ENCODE peak calls at places on chromosomes 1 and 21, in five cellular contexts. W, O, T, Y and V are unnamed samples.

GRCh38 chr21:46161180-46161799 is 5.9 kb upstream of the FTCD start:
- DNase-seq in W (no peak), O (no peak), T (no peak), Y (no peak), V (no peak)

GRCh38 chr1:161908264-161908663 is 115.4 kb downstream of the OLFML2B start:
- DNase-seq in W (no peak), O (no peak), T (no peak), Y (no peak), V (no peak)

GRCh38 chr21:43851593-43851992 is 13.4 kb upstream of the AGPAT3 start:
- DNase-seq in W (no peak), O (no peak), T (no peak), Y (peak), V (no peak)

GRCh38 chr21:38151021-38151645 is 105.7 kb upstream of the KCNJ15 start:
- DNase-seq in W (no peak), O (no peak), T (no peak), Y (no peak), V (no peak)

GRCh38 chr1:60277269-60277668 is 203.7 kb upstream of the C1orf87 start:
- DNase-seq in W (no peak), O (no peak), T (no peak), Y (peak), V (no peak)

GRCh38 chr1:57137980-57138379 is 172.2 kb upstream of the C8B start:
- DNase-seq in W (no peak), O (no peak), T (no peak), Y (no peak), V (no peak)

GRCh38 chr1:171355727-171356126 is 41.7 kb downstream of the FMO4 start:
- DNase-seq in W (no peak), O (no peak), T (no peak), Y (no peak), V (no peak)

GRCh38 chr1:184910596-184910995 is 63.7 kb downstream of the NIBAN1 start:
- DNase-seq in W (no peak), O (no peak), T (no peak), Y (no peak), V (no peak)

GRCh38 chr1:24443241-24443656 is 27.6 kb downstream of the NIPAL3 start:
- DNase-seq in W (no peak), O (no peak), T (no peak), Y (no peak), V (no peak)

GRCh38 chr21:38987551-38988210 is 182.0 kb downstream of the ETS2 start:
- DNase-seq in W (no peak), O (no peak), T (no peak), Y (no peak), V (no peak)

GRCh38 chr1:197519741-197520334 is 251.8 kb downstream of the CRB1 start:
- DNase-seq in W (no peak), O (peak), T (no peak), Y (no peak), V (peak)

GRCh38 chr21:34923202-34923601 is 125.9 kb downstream of the RUNX1 start:
- DNase-seq in W (no peak), O (no peak), T (no peak), Y (no peak), V (no peak)

GRCh38 chr1:50147451-50147850 is 38.7 kb downstream of the ELAVL4 start:
- DNase-seq in W (no peak), O (no peak), T (no peak), Y (no peak), V (no peak)

GRCh38 chr1:205870236-205870635 is 20.3 kb upstream of the PM20D1 start:
- DNase-seq in W (no peak), O (no peak), T (no peak), Y (no peak), V (no peak)

GRCh38 chr1:93042134-93042821 is 36.8 kb upstream of the MTF2 start:
- DNase-seq in W (no peak), O (no peak), T (no peak), Y (no peak), V (no peak)

GRCh38 chr1:183472488-183473285 is at the start of gene SMG7:
- DNase-seq in W (no peak), O (no peak), T (peak), Y (peak), V (peak)

GRCh38 chr1:6016191-6016865 is 24.1 kb upstream of the NPHP4 start:
- DNase-seq in W (no peak), O (no peak), T (no peak), Y (no peak), V (no peak)

GRCh38 chr1:85465099-85465790 is at the start of gene DDAH1:
- DNase-seq in W (no peak), O (peak), T (no peak), Y (peak), V (peak)

GRCh38 chr1:10692401-10693021 is 103.9 kb downstream of the CASZ1 start:
- DNase-seq in W (no peak), O (peak), T (no peak), Y (no peak), V (peak)

GRCh38 chr1:153509729-153510354 is 25.9 kb downstream of the S100A6 start:
- DNase-seq in W (no peak), O (peak), T (peak), Y (no peak), V (peak)

GRCh38 chr1:37102656-37103382 is 68.5 kb upstream of the GRIK3 start:
- DNase-seq in W (no peak), O (no peak), T (no peak), Y (no peak), V (no peak)

GRCh38 chr1:33517596-33518250 is 45.3 kb downstream of the ZSCAN20 start:
- DNase-seq in W (no peak), O (no peak), T (no peak), Y (no peak), V (no peak)

GRCh38 chr1:78104322-78104721 is 58.6 kb downstream of the GIPC2 start:
- DNase-seq in W (peak), O (no peak), T (no peak), Y (no peak), V (no peak)

GRCh38 chr1:26408604-26409003 is 2.0 kb upstream of the LIN28A start:
- DNase-seq in W (no peak), O (peak), T (peak), Y (no peak), V (peak)

GRCh38 chr1:231393668-231394067 is 28.4 kb downstream of the EGLN1 start:
- DNase-seq in W (no peak), O (peak), T (no peak), Y (no peak), V (no peak)

GRCh38 chr1:202642619-202643291 is 67.5 kb downstream of the SYT2 start:
- DNase-seq in W (no peak), O (no peak), T (no peak), Y (no peak), V (no peak)